ENCODE peak calls at places on chromosomes 7 and 10, in four cellular contexts. Q is OCI-LY7, Y is right lobe of liver, K is fibroblast of mammary gland. F is an unnamed sample.
A peak's percentile ranks its signal among the peaks of the same experiment; 100 is the strongest.

GRCh38 chr7:121109145-121109544 is 120.6 kb downstream of the CPED1 start:
- DNase-seq in Q (no peak), Y (no peak), K (no peak), F (no peak)

GRCh38 chr10:61063035-61063434 is 119.0 kb upstream of the RHOBTB1 start:
- DNase-seq in Q (no peak), Y (peak; percentile 71), K (peak; percentile 61), F (no peak)

GRCh38 chr7:15780271-15780670 is 93.8 kb upstream of the MEOX2 start:
- DNase-seq in Q (no peak), Y (no peak), K (peak; percentile 35), F (no peak)

GRCh38 chr10:86368046-86368445 is 1.5 kb upstream of the GRID1 start:
- DNase-seq in Q (no peak), Y (peak; percentile 3), K (no peak), F (no peak)

GRCh38 chr10:94088926-94089381 is 95.2 kb downstream of the PLCE1 start:
- DNase-seq in Q (no peak), Y (no peak), K (peak; percentile 49), F (no peak)

GRCh38 chr10:103775786-103776185 is 79.6 kb downstream of the SH3PXD2A start:
- DNase-seq in Q (no peak), Y (no peak), K (no peak), F (no peak)

GRCh38 chr7:128932862-128933821 is 4.6 kb upstream of the IRF5 start:
- DNase-seq in Q (peak; percentile 35), Y (no peak), K (peak; percentile 8), F (peak; percentile 70)

GRCh38 chr10:76397210-76397881 is 965.9 kb downstream of the LRMDA start:
- DNase-seq in Q (no peak), Y (no peak), K (peak; percentile 40), F (no peak)

GRCh38 chr10:29865700-29866355 is 193.6 kb downstream of the JCAD start:
- DNase-seq in Q (no peak), Y (no peak), K (no peak), F (no peak)

DNA sequence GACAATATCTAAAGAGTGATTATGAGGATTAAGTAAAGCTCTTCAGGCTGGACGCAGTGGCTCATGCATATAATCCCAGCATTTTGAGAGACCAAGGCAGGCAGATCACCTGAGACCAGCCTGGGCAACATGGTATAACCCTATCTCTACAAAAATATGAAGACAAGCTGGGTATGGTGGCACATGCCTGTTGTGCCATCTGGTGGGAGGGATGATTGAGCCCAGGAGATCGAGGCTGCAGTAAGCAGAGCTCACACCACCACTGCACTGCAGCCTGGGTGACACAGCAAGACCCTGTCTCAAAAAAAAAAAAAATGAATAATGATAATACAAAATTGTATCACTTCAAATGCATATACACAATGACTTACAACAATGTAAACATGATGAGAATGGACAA is 195.6 kb upstream of the AUTS2 start:
- DNase-seq in Q (no peak), Y (no peak), K (no peak), F (no peak)
- TF ChIP-seq CTCF in Q (no peak), Y (no peak), K (no peak), F (no peak)

DNA sequence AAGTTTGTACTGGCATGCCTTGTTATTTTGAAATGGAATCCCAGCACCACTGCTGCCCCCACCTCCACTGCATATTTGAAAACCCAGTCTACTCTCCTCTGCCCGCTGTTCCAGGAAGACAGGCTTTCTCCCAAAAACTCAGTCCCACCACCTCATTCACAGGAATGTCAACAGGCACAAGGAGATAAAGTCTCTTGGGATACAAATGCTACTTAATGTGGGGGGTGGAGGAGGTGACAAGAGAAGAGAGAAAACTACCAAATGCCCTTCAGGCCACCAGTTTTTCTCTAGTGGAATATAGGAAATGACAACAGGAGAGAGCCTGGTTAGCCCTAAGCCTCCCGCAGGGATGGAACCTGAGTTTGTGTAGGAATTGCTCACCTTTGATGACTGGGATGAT is 1.0 kb upstream of the COL13A1 start:
- DNase-seq in Q (no peak), Y (no peak), K (no peak), F (no peak)
- TF ChIP-seq CTCF in Q (no peak), Y (no peak), K (no peak), F (no peak)

DNA sequence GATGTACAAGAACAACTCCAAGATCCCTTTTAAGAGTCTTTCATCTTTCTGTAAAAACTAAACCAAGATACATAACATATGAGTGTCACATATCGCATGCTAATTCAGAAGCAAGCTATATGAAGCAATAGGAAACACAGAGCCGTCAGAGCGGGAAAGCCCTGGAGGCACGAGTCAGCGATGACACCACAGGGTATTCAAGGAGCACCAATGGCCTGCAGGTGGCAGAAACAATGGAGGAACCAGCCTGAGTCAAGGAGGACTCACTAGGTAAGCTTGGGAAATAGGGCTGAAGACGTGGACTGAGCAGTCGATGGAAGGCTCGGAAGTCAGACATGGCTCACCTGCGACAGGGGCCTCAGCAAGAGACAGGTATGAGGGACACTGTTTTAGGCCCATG is 214.4 kb downstream of the FAM107B start:
- DNase-seq in Q (peak; percentile 74), Y (peak; percentile 48), K (peak; percentile 68), F (no peak)
- TF ChIP-seq CTCF in Q (peak; percentile 68), Y (no peak), K (no peak), F (no peak)

DNA sequence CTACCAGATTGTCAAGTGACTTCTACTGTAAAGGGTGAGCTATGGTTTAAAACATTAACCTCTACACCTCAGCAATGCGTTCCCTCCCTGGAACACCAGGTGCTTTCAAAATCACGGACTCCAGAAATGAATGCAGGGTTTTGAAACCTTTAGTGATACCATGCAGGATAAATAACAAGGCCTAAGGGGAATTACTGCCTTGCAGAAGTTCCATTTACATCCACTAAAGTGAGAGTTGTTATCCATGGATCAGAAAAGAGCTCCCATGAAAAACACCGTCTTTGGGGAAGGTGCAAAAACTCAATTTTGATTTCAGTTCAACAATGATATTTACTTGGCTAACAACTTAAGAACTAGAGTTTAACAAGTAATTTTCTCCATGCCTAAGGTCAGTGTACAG is 4.0 kb downstream of the FZD8 start:
- DNase-seq in Q (no peak), Y (no peak), K (no peak), F (no peak)
- TF ChIP-seq CTCF in Q (no peak), Y (no peak), K (no peak), F (no peak)

DNA sequence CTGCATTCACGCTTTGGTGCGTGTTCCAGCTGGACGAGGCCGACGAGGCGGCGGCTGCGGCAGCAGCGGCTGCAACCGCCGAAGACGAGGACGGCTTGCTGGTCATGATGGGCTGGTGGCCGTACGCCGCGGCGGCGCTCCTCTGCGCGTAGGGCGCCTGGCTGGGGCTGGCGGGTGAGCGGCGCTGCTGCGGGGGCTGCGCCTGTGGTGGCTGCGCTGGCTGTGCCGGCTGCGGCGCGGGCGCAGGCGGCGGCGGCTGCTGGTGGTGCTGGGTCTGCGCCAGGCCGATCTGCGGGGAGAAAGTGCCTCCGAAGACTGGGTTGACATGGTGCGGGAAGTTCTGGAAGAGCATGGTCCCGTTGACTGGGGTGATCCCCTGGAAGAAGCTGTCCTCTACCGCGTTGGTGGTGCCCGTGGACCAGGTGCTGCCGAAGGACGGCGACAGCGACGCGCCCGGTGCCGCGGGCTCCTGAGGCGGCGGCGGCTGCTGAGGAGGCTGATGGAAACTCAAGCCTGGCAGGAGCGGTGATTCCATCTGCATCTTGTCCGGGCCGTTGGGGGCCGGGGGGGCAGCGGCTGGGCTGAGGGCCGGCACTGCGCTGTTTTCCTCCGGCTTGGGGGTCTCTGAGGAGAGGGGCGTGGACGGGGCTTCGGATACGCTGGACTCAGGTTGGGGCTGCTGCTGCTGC is 51.1 kb downstream of the CPEB3 start:
- DNase-seq in Q (peak; percentile 38), Y (peak; percentile 68), K (no peak), F (peak; percentile 64)
- TF ChIP-seq CTCF in Q (no peak), Y (no peak), K (no peak), F (peak; percentile 15)